ENCODE peak calls at places on chromosomes 6 and 20, in seven cellular contexts. R, F, L, T, E, W and D are unnamed samples.

GRCh38 chr6:136341367-136341766 is 51.7 kb upstream of the BCLAF1 start:
- DNase-seq in R (no peak), F (no peak), L (no peak), T (no peak), E (no peak), W (no peak), D (no peak)

GRCh38 chr6:105804436-105804835 is 281.7 kb upstream of the PRDM1 start:
- DNase-seq in R (no peak), F (no peak), L (no peak), T (no peak), E (peak; percentile 88), W (peak; percentile 68), D (no peak)

GRCh38 chr6:163329991-163330390 is 84.5 kb upstream of the QKI start:
- DNase-seq in R (no peak), F (no peak), L (peak; percentile 54), T (no peak), E (no peak), W (no peak), D (no peak)

GRCh38 chr20:41664584-41664983 is 46.4 kb upstream of the CHD6 start:
- DNase-seq in R (no peak), F (peak; percentile 89), L (no peak), T (no peak), E (no peak), W (no peak), D (peak; percentile 82)

GRCh38 chr20:7691647-7692046 is 248.6 kb downstream of the HAO1 start:
- DNase-seq in R (no peak), F (no peak), L (no peak), T (no peak), E (peak; percentile 43), W (no peak), D (no peak)

GRCh38 chr20:21433329-21433890 is 36.1 kb upstream of the NKX2-4 start:
- DNase-seq in R (no peak), F (no peak), L (no peak), T (no peak), E (peak; percentile 62), W (no peak), D (no peak)

GRCh38 chr6:82396964-82397761 is 33.5 kb downstream of the TPBG start:
- DNase-seq in R (no peak), F (no peak), L (no peak), T (no peak), E (peak; percentile 96), W (peak; percentile 97), D (no peak)

GRCh38 chr6:87887266-87887665 is 160.4 kb upstream of the SPACA1 start:
- DNase-seq in R (no peak), F (no peak), L (no peak), T (no peak), E (no peak), W (no peak), D (no peak)

GRCh38 chr6:168198302-168199180 is 119.5 kb upstream of the FRMD1 start:
- DNase-seq in R (peak; percentile 4), F (no peak), L (no peak), T (no peak), E (no peak), W (no peak), D (no peak)

GRCh38 chr6:157605484-157605883 is 217.6 kb upstream of the SNX9 start:
- DNase-seq in R (no peak), F (no peak), L (no peak), T (no peak), E (no peak), W (no peak), D (no peak)

GRCh38 chr6:30557683-30557981 is 537 bp downstream of the PRR3 start:
- DNase-seq in R (no peak), F (peak; percentile 80), L (no peak), T (no peak), E (no peak), W (no peak), D (peak; percentile 77)

GRCh38 chr20:50110141-50111047 is 2.6 kb downstream of the UBE2V1 start:
- DNase-seq in R (peak; percentile 78), F (peak; percentile 73), L (no peak), T (no peak), E (peak; percentile 84), W (no peak), D (peak; percentile 79)

GRCh38 chr20:62929051-62929538 is 2.8 kb upstream of the DIDO1 start:
- DNase-seq in R (peak; percentile 70), F (peak; percentile 56), L (no peak), T (peak; percentile 75), E (peak; percentile 59), W (no peak), D (no peak)

GRCh38 chr6:8499540-8499939 is 64.2 kb upstream of the SLC35B3 start:
- DNase-seq in R (no peak), F (peak; percentile 47), L (no peak), T (peak; percentile 9), E (peak; percentile 5), W (no peak), D (peak; percentile 3)

GRCh38 chr20:4153251-4153650 is 137.9 kb upstream of the RNF24 start:
- DNase-seq in R (peak; percentile 17), F (no peak), L (no peak), T (no peak), E (no peak), W (no peak), D (no peak)

GRCh38 chr20:17542993-17543412 is 11.8 kb upstream of the BFSP1 start:
- DNase-seq in R (no peak), F (no peak), L (no peak), T (no peak), E (peak; percentile 52), W (no peak), D (no peak)

GRCh38 chr20:43910564-43910963 is 4.1 kb upstream of the TOX2 start:
- DNase-seq in R (no peak), F (no peak), L (no peak), T (no peak), E (no peak), W (no peak), D (no peak)

GRCh38 chr6:106050538-106050937 is 35.6 kb upstream of the PRDM1 start:
- DNase-seq in R (no peak), F (no peak), L (no peak), T (no peak), E (no peak), W (no peak), D (no peak)

DNA sequence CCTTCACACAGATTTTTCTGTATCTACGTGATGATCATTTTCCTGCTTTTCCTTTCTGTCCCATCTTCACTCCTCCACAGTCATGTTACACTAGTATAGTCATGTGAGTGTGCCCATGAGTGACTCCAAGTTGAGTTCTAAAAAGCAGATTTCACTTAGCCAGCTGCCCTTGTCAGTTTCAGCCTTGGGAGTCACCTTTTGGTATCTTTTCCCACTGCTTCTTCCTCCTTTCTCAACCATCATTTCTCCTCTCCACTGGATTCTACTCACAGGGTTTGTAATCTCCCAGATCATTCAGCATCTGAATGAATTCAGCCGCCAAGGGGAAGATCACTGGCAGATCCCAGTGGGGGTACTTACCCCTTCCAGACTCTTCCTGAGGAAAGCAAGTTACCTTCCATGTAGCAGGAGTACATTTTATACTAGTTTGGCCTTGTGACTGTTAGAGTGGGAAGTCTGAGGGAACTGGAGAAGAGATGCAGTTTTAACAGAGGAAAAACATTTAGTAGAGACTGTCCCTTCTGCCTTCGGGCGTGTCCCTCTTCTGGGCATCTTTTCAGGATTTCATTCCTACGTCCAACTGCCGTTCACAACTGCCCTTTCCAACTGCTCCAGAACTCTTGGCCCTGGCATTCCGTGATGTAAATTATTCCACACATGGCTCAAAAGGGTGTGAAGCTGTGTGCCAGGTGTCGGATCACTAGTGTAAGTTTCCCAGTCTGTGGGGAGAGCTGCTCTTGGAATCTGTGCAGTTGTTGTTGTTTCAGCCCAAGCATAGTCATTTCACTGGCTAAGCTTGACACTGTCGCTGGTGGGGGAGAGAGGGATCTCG is 38.9 kb downstream of the BICRAL start:
- DNase-seq in R (no peak), F (no peak), L (no peak), T (no peak), E (no peak), W (no peak), D (no peak)
- H3K27ac ChIP-seq in R (no peak overlapping the region), F (no peak overlapping the region), L (peak overlapping the region; percentile 67), T (peak overlapping the region; percentile 9), E (no peak overlapping the region), W (no peak overlapping the region), D (no peak overlapping the region)

GRCh38 chr20:15889073-15889923 is 684.0 kb downstream of the KIF16B start:
- DNase-seq in R (no peak), F (peak; percentile 86), L (no peak), T (no peak), E (no peak), W (no peak), D (no peak)
- H3K27ac ChIP-seq in R (no peak overlapping the region), F (peak overlapping the region; percentile 90), L (no peak overlapping the region), T (no peak overlapping the region), E (no peak overlapping the region), W (no peak overlapping the region), D (no peak overlapping the region)

GRCh38 chr20:58690851-58691250 is 1.7 kb upstream of the NPEPL1 start:
- DNase-seq in R (no peak), F (no peak), L (peak; percentile 34), T (no peak), E (no peak), W (no peak), D (no peak)
- H3K27ac ChIP-seq in R (peak overlapping the region; percentile 38), F (peak overlapping the region; percentile 54), L (peak overlapping the region; percentile 84), T (peak overlapping the region; percentile 60), E (no peak overlapping the region), W (no peak overlapping the region), D (no peak overlapping the region)

GRCh38 chr6:51093899-51094665 is 275.4 kb downstream of the TFAP2B start:
- DNase-seq in R (no peak), F (no peak), L (no peak), T (no peak), E (no peak), W (no peak), D (no peak)

GRCh38 chr6:51098801-51099200 is 280.1 kb downstream of the TFAP2B start:
- DNase-seq in R (no peak), F (no peak), L (no peak), T (no peak), E (peak; percentile 39), W (peak; percentile 50), D (no peak)

GRCh38 chr6:51098246-51098645 is 279.6 kb downstream of the TFAP2B start:
- DNase-seq in R (no peak), F (no peak), L (no peak), T (no peak), E (no peak), W (no peak), D (no peak)

DNA sequence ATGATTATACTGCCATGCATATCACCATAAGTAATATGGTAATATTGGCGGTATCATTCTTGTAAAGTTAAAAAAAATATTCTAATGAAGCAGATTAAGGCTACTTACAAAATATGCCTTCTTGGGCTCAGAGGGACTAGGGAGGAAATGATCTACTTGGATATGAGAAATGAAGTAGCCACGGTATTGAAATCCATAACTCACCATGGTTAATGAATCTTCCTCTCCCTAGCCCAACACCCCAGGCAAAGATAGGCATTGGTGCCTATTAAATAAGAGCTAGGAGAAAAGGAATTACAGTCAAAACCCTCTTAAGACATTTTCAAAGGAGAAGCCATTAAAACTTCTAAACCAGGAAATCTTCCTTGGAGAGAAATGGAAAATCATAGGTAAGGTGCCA is 280.5 kb downstream of the TFAP2B start:
- DNase-seq in R (no peak), F (no peak), L (no peak), T (no peak), E (no peak), W (no peak), D (no peak)
- H3K27ac ChIP-seq in R (no peak overlapping the region), F (no peak overlapping the region), L (no peak overlapping the region), T (no peak overlapping the region), E (no peak overlapping the region), W (peak overlapping the region; percentile 13), D (no peak overlapping the region)

GRCh38 chr6:125753218-125753936 is 3.9 kb downstream of the HEY2 start:
- DNase-seq in R (peak; percentile 31), F (peak; percentile 60), L (no peak), T (no peak), E (no peak), W (no peak), D (peak; percentile 41)
- H3K27ac ChIP-seq in R (no peak overlapping the region), F (no peak overlapping the region), L (peak overlapping the region; percentile 96), T (no peak overlapping the region), E (no peak overlapping the region), W (no peak overlapping the region), D (no peak overlapping the region)

GRCh38 chr6:16737389-16737788 is 23.9 kb downstream of the ATXN1 start:
- DNase-seq in R (no peak), F (no peak), L (no peak), T (no peak), E (peak; percentile 42), W (no peak), D (no peak)
- H3K27ac ChIP-seq in R (no peak overlapping the region), F (no peak overlapping the region), L (peak overlapping the region; percentile 56), T (no peak overlapping the region), E (peak overlapping the region; percentile 8), W (peak overlapping the region; percentile 57), D (no peak overlapping the region)